ENCODE peak calls at places on chromosomes 7 and 10, in four cellular contexts. G is K562, K is GM12878, Y is A549. H is an unnamed sample.

GRCh38 chr10:77279207-77279606 is 358.4 kb downstream of the KCNMA1 start:
- DNase-seq in G (no peak), K (peak; percentile 62), Y (no peak), H (no peak)

GRCh38 chr10:110883924-110884323 is 12.2 kb downstream of the PDCD4 start:
- DNase-seq in G (no peak), K (no peak), Y (no peak), H (no peak)

GRCh38 chr7:96723622-96724021 is 14.0 kb upstream of the SEM1 start:
- DNase-seq in G (no peak), K (no peak), Y (no peak), H (no peak)

GRCh38 chr10:128721851-128722250 is 595.6 kb upstream of the MKI67 start:
- DNase-seq in G (no peak), K (no peak), Y (no peak), H (no peak)

GRCh38 chr10:80168679-80169380 is 36.3 kb downstream of the PLAC9 start:
- DNase-seq in G (peak; percentile 67), K (no peak), Y (no peak), H (no peak)

GRCh38 chr7:151307536-151307935 is 34.1 kb upstream of the NUB1 start:
- DNase-seq in G (no peak), K (no peak), Y (no peak), H (no peak)

GRCh38 chr7:103532955-103533354 is 86.9 kb upstream of the SLC26A5 start:
- DNase-seq in G (no peak), K (no peak), Y (no peak), H (no peak)

GRCh38 chr7:136399378-136399777 is 422.2 kb upstream of the MTPN start:
- DNase-seq in G (no peak), K (no peak), Y (no peak), H (no peak)

GRCh38 chr10:131429141-131429540 is 117.6 kb upstream of the TCERG1L start:
- DNase-seq in G (no peak), K (no peak), Y (no peak), H (no peak)

GRCh38 chr10:68870545-68871104 is 30.5 kb upstream of the DDX50 start:
- DNase-seq in G (no peak), K (no peak), Y (no peak), H (no peak)

GRCh38 chr10:70232859-70233108 is 445 bp downstream of the PPA1 start:
- DNase-seq in G (no peak), K (no peak), Y (no peak), H (no peak)

DNA sequence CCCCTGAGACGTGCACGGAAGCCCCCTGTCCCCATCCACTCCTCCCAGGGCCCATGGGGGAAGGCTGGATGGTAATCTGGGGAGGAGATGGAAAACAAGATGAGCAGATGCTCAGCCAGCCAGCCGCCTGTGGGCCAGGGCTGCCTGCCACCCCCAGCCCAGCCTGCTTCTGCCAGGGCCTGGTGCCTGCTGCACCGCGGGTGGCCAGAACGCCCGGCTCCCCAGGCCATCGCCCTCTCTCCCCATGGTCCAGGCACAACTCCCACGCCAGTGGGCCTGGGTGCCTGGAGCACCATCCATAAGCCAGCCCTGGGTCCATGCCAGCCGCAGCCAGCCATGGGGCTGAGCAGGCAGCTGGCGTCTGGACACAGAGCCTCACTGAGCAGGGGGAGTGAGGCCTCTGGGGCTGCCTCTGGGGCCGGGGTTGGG is 57.2 kb upstream of the ELN start:
- DNase-seq in G (no peak), K (no peak), Y (no peak), H (no peak)
- TF ChIP-seq MYC in G (no peak), K (no peak), Y (no peak), H (no peak)

DNA sequence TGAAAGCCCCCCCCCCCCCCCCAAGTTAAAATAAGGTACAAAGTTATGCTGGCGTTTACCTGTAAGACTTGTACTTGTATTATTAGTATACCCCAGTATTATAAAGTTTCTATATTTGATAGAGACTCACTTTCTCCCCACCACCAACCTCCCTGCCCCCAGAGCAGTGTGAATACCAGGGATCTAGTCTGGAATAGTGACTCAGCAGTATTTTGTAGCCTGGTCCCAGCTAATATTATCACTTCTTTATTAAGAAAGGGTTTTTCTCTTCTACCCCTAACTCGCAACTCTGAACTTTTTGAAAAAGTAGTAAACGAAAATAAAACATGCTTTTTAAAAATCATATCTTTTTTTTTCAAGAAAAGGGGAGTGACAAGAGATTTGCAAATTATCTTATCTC is 26.7 kb downstream of the GLI3 start:
- DNase-seq in G (no peak), K (no peak), Y (no peak), H (no peak)
- TF ChIP-seq SMC3 in G (no peak), K (no peak), Y (no peak), H (no peak)

DNA sequence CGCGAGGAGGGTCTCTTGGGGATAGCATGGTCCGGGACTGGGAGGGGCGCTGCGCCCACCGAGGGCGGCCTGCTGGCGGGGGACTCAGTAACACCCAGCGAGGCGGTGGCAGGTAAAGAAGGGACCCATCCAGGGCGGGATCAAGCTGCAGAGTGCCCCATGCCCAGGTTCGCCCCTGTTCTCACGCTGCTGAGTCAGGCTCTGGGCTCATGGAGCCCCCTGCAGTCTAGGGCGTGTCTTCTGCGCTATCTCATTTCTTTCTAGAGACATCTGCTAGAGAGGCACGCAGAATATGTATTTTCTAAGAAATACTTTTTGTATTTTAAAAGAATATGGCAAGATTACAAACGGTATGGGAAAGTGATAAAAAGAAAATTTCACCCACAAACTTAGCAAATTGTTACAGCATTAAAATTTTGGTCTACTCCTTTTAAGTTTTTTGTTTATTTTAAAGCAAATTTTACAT is 933 bp downstream of the EPDR1 start:
- DNase-seq in G (peak; percentile 64), K (no peak), Y (peak; percentile 76), H (peak; percentile 60)
- TF ChIP-seq MYC in G (no peak), K (no peak), Y (no peak), H (no peak)

DNA sequence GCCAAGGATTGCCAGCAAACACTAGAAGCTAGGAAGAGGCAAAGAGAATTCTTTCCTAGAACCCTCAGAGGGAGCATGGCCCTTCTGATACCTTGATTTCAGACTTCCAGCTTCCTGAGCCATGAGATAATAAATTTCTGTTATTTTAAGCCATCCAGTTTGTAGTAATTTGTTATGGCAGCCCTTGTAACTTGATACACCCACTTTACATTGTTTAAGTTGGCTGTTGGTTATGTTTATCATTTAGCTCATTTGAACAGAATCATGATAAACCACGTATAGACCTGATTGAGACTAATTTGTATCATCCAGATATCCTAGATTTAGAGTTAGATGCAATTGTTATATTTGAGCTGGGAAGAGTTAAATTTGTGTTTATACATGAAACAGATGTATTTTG is 9.4 kb upstream of the TES start:
- DNase-seq in G (no peak), K (no peak), Y (no peak), H (no peak)
- TF ChIP-seq SMC3 in G (no peak), K (no peak), Y (no peak), H (no peak)

DNA sequence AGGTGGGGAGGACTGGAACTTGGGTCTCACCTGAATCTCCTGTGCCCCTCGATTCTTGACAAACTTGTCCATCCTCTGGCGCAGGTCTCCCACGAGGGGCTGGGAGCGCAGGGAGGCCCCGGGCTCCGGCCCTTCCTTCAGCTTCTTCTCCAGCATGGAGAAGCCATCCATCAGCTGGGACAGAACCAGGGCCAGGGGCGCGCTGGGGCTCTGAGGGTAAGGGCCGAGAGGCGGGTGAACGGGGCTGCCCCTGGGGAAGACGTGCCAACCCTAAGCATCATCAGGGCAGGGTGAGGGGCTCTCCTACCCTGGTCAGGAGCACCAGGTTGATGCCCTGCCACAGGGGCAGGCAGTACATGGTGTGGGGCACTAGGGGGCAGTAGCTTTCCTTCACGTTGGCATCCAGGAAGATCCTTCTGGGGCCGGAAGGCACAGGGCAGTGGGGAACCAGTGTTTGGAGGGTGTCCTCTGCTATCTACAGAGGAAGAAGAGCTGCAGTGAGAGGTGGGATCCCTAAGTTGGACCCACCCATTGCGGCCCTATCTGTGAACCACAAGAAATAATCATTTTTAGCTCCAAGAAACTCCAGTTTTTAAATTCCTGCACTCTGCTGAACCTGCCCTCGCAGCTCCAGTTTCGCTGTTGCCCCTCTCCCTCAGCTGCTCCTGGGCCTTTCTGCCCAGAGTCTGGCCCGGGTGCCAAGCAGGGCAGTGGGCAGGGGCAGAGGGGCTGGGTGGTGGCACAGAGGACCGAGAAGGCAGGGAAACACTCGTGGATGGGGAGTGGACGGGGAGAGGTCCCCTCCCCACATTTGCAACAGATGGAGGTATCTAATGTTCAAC is 10.8 kb upstream of the PYROXD2 start:
- DNase-seq in G (peak; percentile 61), K (no peak), Y (peak; percentile 64), H (peak; percentile 29)
- TF ChIP-seq MYC in G (no peak), K (no peak), Y (no peak), H (no peak)